ENCODE peak calls at places on chromosomes 11 and 22, in four cellular contexts. V is substantia nigra; Y is stimulated activated CD4-positive, alpha-beta T cell treated with anti-CD3 and anti-CD28 coated beads, Interleukin-2, amount 100 ng/mL, for 24 hours; B is DMS79 treated with DMSO at 0.1 percent for 48 hours. R is an unnamed sample.

GRCh38 chr11:100574894-100575769 is 112.0 kb upstream of the ARHGAP42 start:
- DNase-seq in B (no peak), Y (no peak), V (no peak), R (peak)

GRCh38 chr11:132448334-132448995 is 1078.0 kb downstream of the NTM start:
- DNase-seq in B (no peak), V (no peak), Y (no peak), R (no peak)

GRCh38 chr11:120019191-120019590 is 118.7 kb downstream of the TRIM29 start:
- DNase-seq in B (no peak), Y (no peak), V (no peak), R (no peak)

GRCh38 chr11:95453616-95454118 is 222.7 kb upstream of the SESN3 start:
- DNase-seq in V (peak), B (peak), Y (no peak), R (no peak)

GRCh38 chr11:34825670-34826383 is 90.4 kb downstream of the APIP start:
- DNase-seq in V (no peak), B (no peak), Y (no peak), R (no peak)

GRCh38 chr11:69000831-69001245 is 12.2 kb downstream of the MRGPRF start:
- DNase-seq in Y (no peak), B (no peak), V (no peak), R (peak)

GRCh38 chr11:8201524-8202365 is 32.9 kb upstream of the RIC3 start:
- DNase-seq in B (peak), Y (no peak), V (no peak), R (no peak)

GRCh38 chr11:11973866-11974265 is 34.6 kb downstream of the DKK3 start:
- DNase-seq in B (no peak), V (no peak), Y (no peak), R (no peak)

GRCh38 chr11:82865841-82866240 is 34.4 kb downstream of the PRCP start:
- DNase-seq in B (no peak), V (no peak), Y (no peak), R (no peak)

GRCh38 chr11:71336176-71336995 is 84.0 kb upstream of the SHANK2 start:
- DNase-seq in Y (no peak), B (no peak), V (no peak), R (no peak)

GRCh38 chr22:47630741-47631534 is 868.5 kb downstream of the TBC1D22A start:
- DNase-seq in V (no peak), Y (no peak), B (no peak), R (no peak)

GRCh38 chr22:48368975-48369525 is 1458.6 kb downstream of the BRD1 start:
- DNase-seq in B (no peak), Y (no peak), V (no peak), R (no peak)

GRCh38 chr11:82750643-82751139 is 17.0 kb upstream of the FAM181B start:
- DNase-seq in V (no peak), B (no peak), Y (no peak), R (no peak)

GRCh38 chr22:24305260-24305692 is 34.6 kb downstream of the SPECC1L start:
- DNase-seq in Y (no peak), B (no peak), V (no peak), R (peak)

GRCh38 chr11:8036002-8036802 is 44.8 kb upstream of the TUB start:
- DNase-seq in V (no peak), Y (peak), B (no peak), R (no peak)

GRCh38 chr22:37681556-37682049 is 4.5 kb upstream of the NOL12 start:
- DNase-seq in B (no peak), V (no peak), Y (peak), R (peak)

GRCh38 chr22:38733329-38734202 is 22.2 kb downstream of the SUN2 start:
- DNase-seq in V (peak), B (no peak), Y (peak), R (no peak)

GRCh38 chr22:20606041-20606783 is 98.8 kb downstream of the MED15 start:
- DNase-seq in V (no peak), Y (peak), B (peak), R (peak)

GRCh38 chr22:19817561-19818263 is 37.0 kb downstream of the GNB1L start:
- DNase-seq in V (no peak), Y (no peak), B (peak), R (no peak)

GRCh38 chr11:119149371-119150275 is 771 bp downstream of the ABCG4 start:
- DNase-seq in V (no peak), Y (no peak), B (peak), R (no peak)

GRCh38 chr11:131914299-131914902 is 544.0 kb downstream of the NTM start:
- DNase-seq in V (no peak), B (no peak), Y (no peak), R (no peak)

GRCh38 chr11:105466582-105467228 is 143.2 kb upstream of the GRIA4 start:
- DNase-seq in Y (no peak), B (no peak), V (no peak), R (peak)

GRCh38 chr11:227824-228223 is 8.3 kb downstream of the SIRT3 start:
- DNase-seq in B (no peak), V (no peak), Y (no peak), R (no peak)

GRCh38 chr11:1412377-1413095 is 22.8 kb downstream of the BRSK2 start:
- DNase-seq in Y (no peak), B (no peak), V (no peak), R (no peak)

GRCh38 chr11:19968860-19969259 is 191.4 kb downstream of the DBX1 start:
- DNase-seq in V (no peak), B (peak), Y (no peak), R (no peak)

GRCh38 chr22:43854151-43854785 is 8.0 kb downstream of the SULT4A1 start:
- DNase-seq in B (no peak), V (no peak), Y (no peak), R (no peak)

GRCh38 chr11:122981388-122982264 is at the start of gene BSX:
- DNase-seq in Y (peak), B (peak), V (peak), R (no peak)

GRCh38 chr22:50459443-50460140 is 15.2 kb downstream of the SBF1 start:
- DNase-seq in B (no peak), V (no peak), Y (no peak), R (no peak)

GRCh38 chr22:32631507-32632245 is 157.1 kb downstream of the FBXO7 start:
- DNase-seq in V (no peak), B (no peak), Y (no peak), R (no peak)

GRCh38 chr11:61507962-61508824 is at the start of gene LRRC10B:
- DNase-seq in V (no peak), B (peak), Y (peak), R (no peak)

GRCh38 chr22:24744638-24745037 is 29.9 kb downstream of the PIWIL3 start:
- DNase-seq in B (no peak), Y (no peak), V (no peak), R (no peak)

GRCh38 chr11:73343076-73343833 is 32.9 kb upstream of the RELT start:
- DNase-seq in V (no peak), Y (no peak), B (no peak), R (no peak)

GRCh38 chr11:107808526-107808925 is 50.1 kb downstream of the SLC35F2 start:
- DNase-seq in B (no peak), Y (no peak), V (no peak), R (no peak)